ENCODE peak calls at places on chromosomes 13 and 19, in six cellular contexts. R, G, V, L, M and Z are unnamed samples.

GRCh38 chr13:110047511-110047910 is 259.4 kb downstream of the COL4A1 start:
- DNase-seq in M (peak), R (no peak), G (no peak), V (peak), L (peak), Z (no peak)

GRCh38 chr19:7860902-7861618 is 13.1 kb downstream of the PRR36 start:
- DNase-seq in L (no peak), M (no peak), G (no peak), R (no peak), V (no peak), Z (no peak)

GRCh38 chr19:55487884-55488687 is at the start of gene SSC5D:
- DNase-seq in M (peak), R (peak), L (no peak), G (no peak), V (no peak), Z (no peak)

GRCh38 chr13:113742000-113742441 is 17.0 kb upstream of the TMEM255B start:
- DNase-seq in R (peak), L (no peak), G (no peak), V (peak), M (peak), Z (no peak)

GRCh38 chr13:86591862-86592261 is 792.6 kb upstream of the SLITRK6 start:
- DNase-seq in V (peak), M (peak), G (no peak), L (no peak), R (no peak), Z (no peak)

GRCh38 chr19:57708641-57709354 is at the start of gene ZNF154:
- DNase-seq in G (peak), L (no peak), M (peak), V (no peak), R (no peak), Z (no peak)

GRCh38 chr13:96020155-96020575 is 33.0 kb downstream of the UGGT2 start:
- DNase-seq in L (no peak), R (peak), G (no peak), V (peak), M (peak), Z (no peak)

GRCh38 chr19:21463449-21464105 is 41.8 kb upstream of the ZNF429 start:
- DNase-seq in V (peak), M (no peak), G (peak), L (no peak), R (no peak), Z (no peak)

GRCh38 chr19:34120846-34121639 is 51.3 kb upstream of the LSM14A start:
- DNase-seq in M (peak), L (no peak), V (peak), G (peak), R (peak), Z (no peak)

GRCh38 chr13:75129331-75129730 is 352.6 kb downstream of the TBC1D4 start:
- DNase-seq in R (peak), L (no peak), M (no peak), G (no peak), V (peak), Z (no peak)

GRCh38 chr13:95641961-95642621 is 2.4 kb downstream of the DZIP1 start:
- DNase-seq in L (peak), G (no peak), V (no peak), M (peak), R (peak), Z (no peak)

GRCh38 chr13:23087884-23088283 is 92.9 kb upstream of the SGCG start:
- DNase-seq in G (no peak), V (peak), R (peak), L (no peak), M (peak), Z (no peak)

GRCh38 chr13:74485757-74486156 is 351.6 kb upstream of the KLF12 start:
- DNase-seq in L (no peak), V (no peak), G (no peak), R (no peak), M (no peak), Z (no peak)

GRCh38 chr19:55097864-55098715 is 19.3 kb downstream of the PPP1R12C start:
- DNase-seq in M (no peak), L (no peak), R (no peak), G (no peak), V (no peak), Z (no peak)

GRCh38 chr19:5880604-5881078 is 10.3 kb upstream of the FUT5 start:
- DNase-seq in L (no peak), G (no peak), M (peak), R (peak), V (no peak), Z (peak)

GRCh38 chr19:46386996-46387712 is 26.2 kb downstream of the CCDC8 start:
- DNase-seq in V (no peak), R (no peak), L (no peak), G (no peak), M (no peak), Z (no peak)

GRCh38 chr13:24922390-24923304 is 158.7 kb downstream of the RNF17 start:
- DNase-seq in G (peak), V (peak), L (peak), M (peak), R (peak), Z (peak)
- TF ChIP-seq CTCF in G (no peak), V (no peak), L (no peak), M (no peak), R (peak), Z (no peak)

DNA sequence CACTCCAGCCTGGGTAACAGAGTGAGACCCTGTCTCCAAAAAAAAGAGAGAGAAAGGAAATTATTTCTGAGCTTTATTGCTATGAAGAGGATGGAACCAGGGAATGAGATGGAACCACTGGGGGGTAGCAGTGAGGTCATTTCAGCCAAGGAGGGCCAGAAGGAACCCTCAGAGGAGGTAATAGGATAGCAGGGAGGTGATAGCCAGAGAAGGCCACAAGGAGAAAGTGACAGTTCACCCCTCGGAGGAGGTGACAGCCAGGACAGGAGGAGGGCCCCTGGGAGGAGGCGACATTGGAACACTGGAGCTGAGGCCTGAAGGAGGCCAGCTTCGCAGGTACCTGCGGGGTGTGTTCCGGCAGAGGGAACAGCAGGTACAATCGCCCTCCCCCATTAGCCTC is 695 bp upstream of the PGPEP1 start:
- DNase-seq in G (no peak), L (no peak), M (no peak), R (peak), V (peak), Z (no peak)
- TF ChIP-seq CTCF in G (no peak), L (no peak), M (no peak), R (peak), V (peak), Z (no peak)

DNA sequence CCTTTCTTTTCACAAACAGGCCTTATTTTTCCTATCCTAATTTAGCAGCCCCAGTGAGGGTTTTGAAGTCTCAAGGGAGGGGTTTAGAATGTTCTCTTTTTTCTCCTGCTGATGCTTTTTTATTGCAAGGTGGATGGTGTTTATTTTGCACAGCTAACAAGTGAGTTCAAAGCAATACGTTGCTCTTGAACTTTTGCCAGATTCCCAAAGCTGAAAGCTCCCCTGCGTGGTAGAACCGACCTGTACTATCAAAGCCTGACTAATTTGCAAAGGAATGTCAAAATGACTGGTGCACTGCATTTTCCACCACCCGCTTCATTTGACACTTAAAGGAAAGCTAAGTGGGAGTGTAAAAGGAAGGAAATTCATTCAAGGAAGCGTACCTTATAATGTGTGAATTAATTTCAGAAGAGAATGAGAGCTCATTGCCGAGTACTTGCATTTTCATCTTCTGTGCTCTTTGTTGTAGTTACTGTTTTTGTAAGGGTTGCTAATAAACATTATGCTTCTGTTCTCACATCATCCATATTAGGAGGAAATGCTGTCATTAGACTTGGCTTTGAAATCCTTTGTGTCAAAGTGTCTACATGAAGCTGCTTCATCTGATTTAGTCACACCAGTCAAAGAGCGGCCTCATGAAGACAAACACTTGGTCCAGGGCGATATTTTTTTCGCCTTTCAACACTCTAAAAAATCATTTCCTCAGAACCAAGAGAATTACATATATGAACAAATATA is 105.2 kb downstream of the SPRY2 start:
- DNase-seq in G (no peak), R (no peak), M (peak), L (no peak), V (peak), Z (no peak)
- TF ChIP-seq CTCF in G (no peak), R (no peak), M (no peak), L (no peak), V (no peak), Z (no peak)

GRCh38 chr13:26721251-26721939 is 39.2 kb downstream of the GPR12 start:
- DNase-seq in L (no peak), G (peak), V (no peak), R (no peak), M (no peak), Z (no peak)
- TF ChIP-seq CTCF in L (no peak), G (no peak), V (no peak), R (no peak), M (no peak), Z (no peak)

GRCh38 chr19:18282021-18282787 is 782 bp upstream of the JUND start:
- DNase-seq in R (peak), G (no peak), M (no peak), V (peak), L (peak), Z (peak)
- TF ChIP-seq CTCF in R (peak), G (no peak), M (peak), V (no peak), L (no peak), Z (no peak)

GRCh38 chr19:50053119-50053518 is 27.3 kb downstream of the ZNF473 start:
- DNase-seq in M (no peak), V (no peak), G (no peak), L (no peak), R (no peak), Z (no peak)

GRCh38 chr19:50050406-50051223 is 24.8 kb downstream of the ZNF473 start:
- DNase-seq in M (peak), L (peak), G (peak), R (no peak), V (peak), Z (peak)

GRCh38 chr19:50047686-50048085 is 21.9 kb downstream of the ZNF473 start:
- DNase-seq in L (no peak), V (no peak), R (no peak), M (no peak), G (no peak), Z (no peak)

GRCh38 chr19:50046649-50047503 is 21.1 kb downstream of the ZNF473 start:
- DNase-seq in R (no peak), G (peak), V (peak), L (no peak), M (peak), Z (peak)

DNA sequence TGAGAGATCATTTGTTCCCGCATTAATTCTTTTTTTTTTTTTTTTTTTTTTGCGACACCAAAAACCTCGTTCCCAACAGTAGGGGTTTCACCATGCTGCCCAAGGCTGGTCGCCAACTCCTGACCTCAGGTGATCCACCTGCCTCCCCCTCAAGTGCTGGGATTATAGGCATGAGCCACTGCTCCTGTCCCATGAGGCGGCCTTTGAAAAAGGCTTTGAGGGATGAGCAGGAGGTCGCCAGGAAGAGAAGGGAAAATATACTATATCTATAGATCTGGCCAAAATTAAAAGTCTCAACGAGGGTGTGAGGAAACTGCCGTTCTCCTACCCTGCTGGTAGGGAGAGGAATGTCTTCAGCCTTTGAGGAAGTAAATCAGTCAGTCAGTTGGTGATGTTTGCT is 26.2 kb downstream of the ZNF473 start:
- DNase-seq in G (no peak), M (no peak), L (no peak), R (no peak), V (no peak), Z (no peak)
- TF ChIP-seq CTCF in G (no peak), M (no peak), L (no peak), R (no peak), V (no peak), Z (no peak)

GRCh38 chr19:14198384-14199376 is 7.3 kb downstream of the ADGRL1 start:
- DNase-seq in G (no peak), R (no peak), L (no peak), V (no peak), M (peak), Z (no peak)
- TF ChIP-seq CTCF in G (no peak), R (peak), L (no peak), V (peak), M (peak), Z (no peak)